ENCODE peak calls at places on chromosome 15, in seven cellular contexts. W is GM12865, K is AG10803, Q is dorsolateral prefrontal cortex, Y is adrenal gland, H is GM06990, L is brain microvascular endothelial cell. S is an unnamed sample.

GRCh38 chr15:25715536-25716413 is 147.4 kb downstream of the ATP10A start:
- DNase-seq in Q (peak), L (no peak), H (no peak), W (no peak), K (no peak), Y (no peak), S (no peak)

GRCh38 chr15:81221449-81221848 is 24.8 kb downstream of the IL16 start:
- DNase-seq in W (no peak), Q (no peak), L (no peak), H (no peak), Y (no peak), K (peak), S (no peak)

GRCh38 chr15:64842099-64842940 is 605 bp downstream of the PLEKHO2 start:
- DNase-seq in W (peak), Q (no peak), H (no peak), Y (no peak), L (peak), K (no peak), S (peak)

GRCh38 chr15:55222588-55222987 is 25.8 kb upstream of the RSL24D1 start:
- DNase-seq in L (no peak), K (no peak), Q (no peak), W (peak), Y (no peak), H (peak), S (no peak)

GRCh38 chr15:38486946-38487345 is 33.0 kb downstream of the FAM98B start:
- DNase-seq in L (no peak), Y (no peak), W (peak), K (no peak), H (no peak), Q (no peak), S (no peak)

GRCh38 chr15:96309143-96309542 is 21.4 kb upstream of the NR2F2 start:
- DNase-seq in K (no peak), L (no peak), Y (no peak), Q (no peak), W (no peak), H (no peak), S (no peak)

GRCh38 chr15:85950101-85950500 is 129.6 kb upstream of the AGBL1 start:
- DNase-seq in W (peak), Y (no peak), L (no peak), K (no peak), Q (no peak), H (peak), S (no peak)

GRCh38 chr15:59444082-59444835 is 6.3 kb downstream of the FAM81A start:
- DNase-seq in W (no peak), Y (no peak), K (no peak), L (no peak), H (no peak), Q (no peak), S (no peak)

GRCh38 chr15:42696626-42697025 is 40.3 kb downstream of the CDAN1 start:
- DNase-seq in Y (no peak), H (no peak), Q (no peak), L (no peak), W (no peak), K (no peak), S (no peak)

GRCh38 chr15:64865126-64865997 is 23.6 kb downstream of the PLEKHO2 start:
- DNase-seq in K (no peak), H (peak), W (peak), Y (no peak), Q (no peak), L (no peak), S (no peak)

GRCh38 chr15:67882487-67883227 is 42.8 kb upstream of the RNU6-1 start:
- DNase-seq in H (peak), W (peak), Q (no peak), L (no peak), Y (peak), K (no peak), S (peak)

GRCh38 chr15:59281699-59282098 is 75.1 kb downstream of the LDHAL6B start:
- DNase-seq in W (no peak), K (no peak), Q (no peak), L (no peak), Y (peak), H (no peak), S (no peak)

GRCh38 chr15:67127334-67127664 is 61.9 kb downstream of the SMAD3 start:
- DNase-seq in L (no peak), Y (no peak), H (no peak), Q (no peak), K (no peak), W (no peak), S (no peak)

GRCh38 chr15:92832992-92833438 is 67.1 kb upstream of the CHD2 start:
- DNase-seq in L (no peak), Y (no peak), W (peak), K (peak), H (no peak), Q (no peak), S (peak)

GRCh38 chr15:86676002-86676401 is 596.3 kb downstream of the AGBL1 start:
- DNase-seq in Y (no peak), K (no peak), H (no peak), Q (no peak), L (no peak), W (no peak), S (no peak)

GRCh38 chr15:38894260-38894948 is 329.8 kb upstream of the RASGRP1 start:
- DNase-seq in Y (no peak), L (peak), W (no peak), K (peak), H (no peak), Q (no peak), S (peak)

GRCh38 chr15:25846377-25846776 is 16.8 kb downstream of the ATP10A start:
- DNase-seq in L (no peak), W (no peak), K (no peak), Q (no peak), H (no peak), Y (no peak), S (no peak)

GRCh38 chr15:66775127-66776105 is 73.4 kb downstream of the SMAD6 start:
- DNase-seq in Y (no peak), Q (no peak), L (no peak), K (peak), H (no peak), W (no peak), S (peak)

GRCh38 chr15:78060232-78060631 is 17.3 kb downstream of the TBC1D2B start:
- DNase-seq in Q (no peak), K (no peak), H (no peak), W (no peak), L (no peak), Y (no peak), S (no peak)

GRCh38 chr15:66278671-66279070 is 14.7 kb upstream of the DIS3L start:
- DNase-seq in Y (no peak), W (no peak), Q (no peak), K (no peak), H (no peak), L (no peak), S (no peak)

GRCh38 chr15:64930778-64931240 is 19.1 kb downstream of the ANKDD1A start:
- DNase-seq in W (peak), Q (no peak), L (peak), Y (peak), H (no peak), K (peak), S (peak)

GRCh38 chr15:25055356-25056068 is 100.7 kb downstream of the SNRPN start:
- DNase-seq in Q (peak), W (no peak), H (no peak), Y (no peak), K (no peak), L (no peak), S (no peak)

GRCh38 chr15:101455291-101455916 is 34.1 kb downstream of the PCSK6 start:
- DNase-seq in L (no peak), H (no peak), Q (peak), K (peak), Y (peak), W (no peak), S (no peak)

GRCh38 chr15:101051291-101052030 is 132.3 kb downstream of the LRRK1 start:
- DNase-seq in Q (peak), Y (no peak), H (no peak), L (no peak), K (no peak), W (no peak), S (no peak)

GRCh38 chr15:40941528-40942336 is 11.5 kb upstream of the CHAC1 start:
- DNase-seq in Y (peak), K (peak), Q (peak), H (peak), W (peak), L (no peak), S (peak)

GRCh38 chr15:76200083-76200465 is 111.2 kb downstream of the ETFA start:
- DNase-seq in K (no peak), L (no peak), Y (no peak), W (no peak), Q (peak), H (no peak), S (no peak)

GRCh38 chr15:80343610-80344009 is 60.6 kb upstream of the ARNT2 start:
- DNase-seq in H (no peak), Y (peak), W (no peak), L (no peak), K (no peak), Q (no peak), S (peak)

GRCh38 chr15:71060983-71061382 is 54.3 kb upstream of the THSD4 start:
- DNase-seq in H (no peak), K (peak), W (no peak), L (no peak), Q (no peak), Y (no peak), S (peak)

GRCh38 chr15:31434418-31435255 is 108.0 kb downstream of the KLF13 start:
- DNase-seq in H (peak), W (peak), Y (peak), K (peak), Q (no peak), L (peak), S (peak)

GRCh38 chr15:25783607-25784131 is 79.5 kb downstream of the ATP10A start:
- DNase-seq in K (peak), W (no peak), Q (no peak), L (no peak), Y (no peak), H (no peak), S (no peak)

GRCh38 chr15:84929795-84930371 is 45.4 kb downstream of the SLC28A1 start:
- DNase-seq in L (peak), H (no peak), Y (peak), K (peak), Q (no peak), W (no peak), S (peak)

GRCh38 chr15:84937144-84937543 is 44.5 kb upstream of the PDE8A start:
- DNase-seq in Q (no peak), W (no peak), L (no peak), H (no peak), Y (no peak), K (no peak), S (peak)

GRCh38 chr15:84940399-84940798 is 41.3 kb upstream of the PDE8A start:
- DNase-seq in K (no peak), H (no peak), W (no peak), Y (no peak), Q (no peak), L (no peak), S (no peak)

GRCh38 chr15:84938726-84939125 is 42.9 kb upstream of the PDE8A start:
- DNase-seq in Y (no peak), Q (no peak), W (no peak), L (no peak), K (no peak), H (no peak), S (no peak)

DNA sequence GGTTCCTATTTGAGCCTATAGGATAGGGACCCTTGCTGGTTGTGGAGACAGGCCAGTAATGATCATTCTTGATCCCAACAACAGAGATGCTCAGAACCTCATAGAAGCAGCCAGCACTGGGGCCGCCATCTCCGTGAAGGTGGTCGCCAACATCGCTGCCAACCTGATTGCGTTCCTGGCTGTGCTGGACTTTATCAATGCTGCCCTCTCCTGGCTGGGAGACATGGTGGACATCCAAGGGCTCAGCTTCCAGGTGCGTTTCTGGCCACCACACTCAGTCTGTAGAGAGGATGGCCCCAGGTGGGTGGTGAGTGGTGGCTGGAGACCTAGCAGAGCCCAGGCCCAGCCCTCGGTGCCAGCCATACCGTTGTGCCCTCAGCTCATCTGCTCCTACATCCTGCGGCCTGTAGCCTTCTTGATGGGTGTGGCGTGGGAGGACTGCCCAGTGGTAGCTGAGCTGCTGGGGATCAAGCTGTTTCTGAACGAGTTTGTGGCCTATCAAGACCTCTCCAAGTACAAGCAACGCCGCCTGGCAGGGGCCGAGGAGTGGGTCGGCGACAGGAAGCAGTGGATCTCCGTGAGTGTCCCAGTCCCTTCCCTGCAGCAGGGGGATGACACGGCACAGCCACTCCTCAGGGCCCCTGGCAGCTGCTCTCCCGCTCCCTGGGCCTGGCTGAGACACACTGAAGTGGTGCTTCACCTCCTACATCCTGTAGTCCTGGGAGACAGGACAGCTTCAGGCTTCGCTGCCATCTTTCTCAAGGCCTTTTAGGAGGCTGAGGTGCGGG is 46.5 kb upstream of the PDE8A start:
- DNase-seq in H (no peak), L (no peak), W (no peak), K (no peak), Y (peak), Q (no peak), S (no peak)
- TF ChIP-seq CTCF in H (no peak), L (peak), W (no peak), K (no peak), Y (peak), Q (no peak), S (peak)

GRCh38 chr15:90667063-90667754 is 49.9 kb upstream of the BLM start:
- DNase-seq in H (no peak), W (no peak), K (no peak), Q (no peak), L (no peak), Y (no peak), S (no peak)

GRCh38 chr15:90674476-90674875 is 42.7 kb upstream of the BLM start:
- DNase-seq in Y (no peak), K (no peak), H (no peak), L (no peak), W (no peak), Q (no peak), S (no peak)

GRCh38 chr15:90666135-90666909 is 50.8 kb upstream of the BLM start:
- DNase-seq in Q (no peak), Y (no peak), W (no peak), L (no peak), H (no peak), K (no peak), S (no peak)

GRCh38 chr15:90675464-90675863 is 41.7 kb upstream of the BLM start:
- DNase-seq in H (no peak), Y (no peak), Q (no peak), K (no peak), L (no peak), W (no peak), S (no peak)

DNA sequence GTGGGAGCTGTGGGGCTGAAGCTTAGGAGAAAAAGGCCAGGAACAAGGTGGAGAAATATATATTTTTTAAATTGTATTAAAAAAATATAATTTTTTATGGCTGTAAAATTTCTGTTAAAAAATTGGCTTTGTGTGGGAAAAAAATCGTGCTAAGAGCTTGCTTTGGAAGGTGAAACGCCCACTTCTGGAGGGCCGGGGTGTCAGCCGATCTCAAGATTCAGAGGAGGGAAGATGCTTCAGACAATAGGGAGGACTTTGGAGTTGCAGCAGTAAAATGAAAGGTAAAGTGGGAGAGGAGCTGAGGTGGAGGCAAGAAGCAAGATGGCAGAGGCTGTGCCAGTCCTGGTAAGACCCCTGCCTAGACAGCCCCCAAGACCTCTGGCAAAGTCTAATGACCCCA is 45.9 kb upstream of the BLM start:
- DNase-seq in Y (no peak), W (no peak), Q (no peak), L (no peak), H (no peak), K (no peak), S (no peak)
- H3K4me3 ChIP-seq in Y (no peak), W (no peak), Q (no peak), L (no peak), H (no peak), K (no peak), S (no peak)

GRCh38 chr15:46309914-46310313 is 675.1 kb downstream of the SQOR start:
- DNase-seq in L (no peak), H (no peak), W (peak), Q (no peak), K (no peak), Y (no peak), S (no peak)

DNA sequence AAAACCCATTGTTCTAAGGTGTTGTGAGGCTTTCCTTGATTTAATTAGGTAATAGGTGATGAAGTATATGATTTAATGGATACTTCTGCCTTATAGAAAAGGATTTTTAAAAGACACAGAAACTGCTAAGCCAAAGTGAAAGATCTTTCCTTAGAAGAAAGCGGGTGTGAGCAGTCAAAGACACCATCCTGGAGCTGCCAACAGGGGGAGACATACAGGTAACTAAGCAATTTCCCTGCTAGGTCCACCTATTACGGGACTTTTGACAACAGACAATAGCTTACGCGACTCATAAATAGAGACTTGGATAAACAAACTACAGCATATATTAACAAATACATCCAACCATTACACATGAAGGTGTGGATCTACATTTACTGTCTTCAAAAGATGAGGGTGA is 669.5 kb downstream of the SQOR start:
- DNase-seq in W (no peak), Q (no peak), H (no peak), Y (no peak), K (no peak), L (no peak), S (no peak)
- TF ChIP-seq CTCF in W (peak), Q (no peak), H (peak), Y (peak), K (peak), L (peak), S (peak)

GRCh38 chr15:90873998-90874605 is 5.7 kb downstream of the FURIN start:
- DNase-seq in Q (no peak), H (no peak), W (no peak), L (no peak), K (no peak), Y (peak), S (peak)
- H3K4me3 ChIP-seq in Q (no peak), H (no peak), W (no peak), L (peak), K (no peak), Y (no peak), S (peak)

GRCh38 chr15:27499191-27499590 is 528.2 kb downstream of the GABRG3 start:
- DNase-seq in H (no peak), W (no peak), K (no peak), L (no peak), Q (no peak), Y (no peak), S (no peak)

GRCh38 chr15:27499719-27500118 is 528.7 kb downstream of the GABRG3 start:
- DNase-seq in Y (no peak), L (no peak), H (no peak), W (no peak), K (no peak), Q (no peak), S (no peak)

GRCh38 chr15:27492021-27492621 is 521.1 kb downstream of the GABRG3 start:
- DNase-seq in H (no peak), K (peak), Q (peak), L (no peak), Y (no peak), W (no peak), S (peak)

GRCh38 chr15:27498700-27499099 is 527.7 kb downstream of the GABRG3 start:
- DNase-seq in Y (no peak), H (no peak), W (no peak), L (no peak), K (no peak), Q (no peak), S (no peak)

GRCh38 chr15:27495963-27496459 is 525.0 kb downstream of the GABRG3 start:
- DNase-seq in Q (no peak), H (no peak), K (no peak), Y (no peak), L (no peak), W (no peak), S (no peak)
- TF ChIP-seq CTCF in Q (no peak), H (no peak), K (no peak), Y (no peak), L (no peak), W (no peak), S (no peak)